ENCODE peak calls at places on chromosomes 12 and 14, in six cellular contexts. One of them, this sample, is unnamed.

GRCh38 chr14:49550284-49551184 is 35.6 kb downstream of the RPS29 start:
- DNase-seq in MCF 10A: no peak
- DNase-seq in neuronal stem cell: no peak
- DNase-seq in T47D: peak; percentile 48
- DNase-seq in Daoy: no peak
- DNase-seq in lower leg skin: no peak
- DNase-seq in this sample: no peak

GRCh38 chr12:4064008-4064407 is 190.8 kb upstream of the PARP11 start:
- DNase-seq in lower leg skin: no peak
- DNase-seq in Daoy: no peak
- DNase-seq in T47D: no peak
- DNase-seq in MCF 10A: no peak
- DNase-seq in neuronal stem cell: no peak
- DNase-seq in this sample: no peak

GRCh38 chr12:123396954-123397353 is 13.0 kb downstream of the KMT5A start:
- DNase-seq in T47D: no peak
- DNase-seq in Daoy: no peak
- DNase-seq in lower leg skin: no peak
- DNase-seq in neuronal stem cell: no peak
- DNase-seq in MCF 10A: no peak
- DNase-seq in this sample: no peak

GRCh38 chr12:7512528-7512927 is 9.0 kb upstream of the CD163 start:
- DNase-seq in T47D: no peak
- DNase-seq in lower leg skin: peak; percentile 36
- DNase-seq in MCF 10A: peak; percentile 93
- DNase-seq in neuronal stem cell: no peak
- DNase-seq in Daoy: peak; percentile 67
- DNase-seq in this sample: peak; percentile 85

GRCh38 chr14:92397140-92397815 is 74.3 kb downstream of the SLC24A4 start:
- DNase-seq in lower leg skin: no peak
- DNase-seq in Daoy: peak; percentile 84
- DNase-seq in neuronal stem cell: no peak
- DNase-seq in T47D: no peak
- DNase-seq in MCF 10A: peak; percentile 58
- DNase-seq in this sample: peak; percentile 89

GRCh38 chr14:99793213-99794155 is at the start of gene EML1:
- DNase-seq in T47D: peak; percentile 82
- DNase-seq in MCF 10A: peak; percentile 63
- DNase-seq in neuronal stem cell: peak; percentile 85
- DNase-seq in Daoy: peak; percentile 94
- DNase-seq in lower leg skin: peak; percentile 55
- DNase-seq in this sample: peak; percentile 83

GRCh38 chr12:131283191-131283861 is 329.6 kb downstream of the ADGRD1 start:
- DNase-seq in lower leg skin: no peak
- DNase-seq in T47D: no peak
- DNase-seq in MCF 10A: no peak
- DNase-seq in neuronal stem cell: no peak
- DNase-seq in Daoy: no peak
- DNase-seq in this sample: no peak

GRCh38 chr12:52215587-52216031 is 17.4 kb upstream of the KRT7 start:
- DNase-seq in T47D: no peak
- DNase-seq in neuronal stem cell: no peak
- DNase-seq in lower leg skin: no peak
- DNase-seq in MCF 10A: peak; percentile 93
- DNase-seq in Daoy: peak; percentile 92
- DNase-seq in this sample: peak; percentile 91

GRCh38 chr12:76190249-76190648 is 105.8 kb upstream of the NAP1L1 start:
- DNase-seq in neuronal stem cell: no peak
- DNase-seq in T47D: no peak
- DNase-seq in lower leg skin: no peak
- DNase-seq in Daoy: no peak
- DNase-seq in MCF 10A: no peak
- DNase-seq in this sample: no peak

GRCh38 chr14:52895000-52895399 is 55.9 kb downstream of the FERMT2 start:
- DNase-seq in neuronal stem cell: no peak
- DNase-seq in T47D: no peak
- DNase-seq in lower leg skin: no peak
- DNase-seq in MCF 10A: no peak
- DNase-seq in Daoy: no peak
- DNase-seq in this sample: no peak

GRCh38 chr12:203074-203461 is 10.9 kb downstream of the SLC6A12 start:
- DNase-seq in Daoy: no peak
- DNase-seq in neuronal stem cell: no peak
- DNase-seq in T47D: no peak
- DNase-seq in lower leg skin: no peak
- DNase-seq in MCF 10A: no peak
- DNase-seq in this sample: no peak

GRCh38 chr12:67358686-67359374 is 89.7 kb downstream of the CAND1 start:
- DNase-seq in MCF 10A: no peak
- DNase-seq in lower leg skin: no peak
- DNase-seq in neuronal stem cell: no peak
- DNase-seq in Daoy: peak; percentile 83
- DNase-seq in T47D: no peak
- DNase-seq in this sample: peak; percentile 38

GRCh38 chr12:92519284-92519683 is 183.5 kb upstream of the PLEKHG7 start:
- DNase-seq in Daoy: no peak
- DNase-seq in T47D: no peak
- DNase-seq in MCF 10A: no peak
- DNase-seq in lower leg skin: no peak
- DNase-seq in neuronal stem cell: no peak
- DNase-seq in this sample: no peak